ENCODE peak calls at places on chromosomes 7 and 10, in eight cellular contexts. X, Z, A, R, I, O, M and D are unnamed samples.
A peak's percentile ranks its signal among the peaks of the same experiment; 100 is the strongest.

GRCh38 chr7:21167942-21168341 is 259.9 kb upstream of the SP4 start:
- DNase-seq in I (no peak), O (no peak), X (no peak), R (no peak), Z (no peak), A (no peak), M (no peak), D (no peak)

GRCh38 chr10:11547111-11547625 is 64.3 kb downstream of the USP6NL start:
- DNase-seq in A (peak; percentile 46), Z (no peak), I (no peak), R (no peak), O (no peak), X (peak; percentile 53), M (no peak), D (no peak)

GRCh38 chr10:97511711-97512445 is 13.2 kb downstream of the UBTD1 start:
- DNase-seq in I (no peak), O (no peak), Z (no peak), A (no peak), X (no peak), M (no peak), R (no peak), D (no peak)

GRCh38 chr10:43230101-43230908 is 36.6 kb downstream of the RASGEF1A start:
- DNase-seq in A (no peak), R (peak; percentile 39), Z (no peak), M (no peak), X (no peak), O (no peak), I (peak; percentile 3), D (no peak)

GRCh38 chr10:119634219-119634544 is 17.0 kb upstream of the BAG3 start:
- DNase-seq in R (no peak), M (peak; percentile 61), X (no peak), I (no peak), Z (no peak), O (no peak), A (no peak), D (no peak)

GRCh38 chr10:70595566-70596016 is 7.0 kb downstream of the PRF1 start:
- DNase-seq in A (no peak), O (no peak), Z (no peak), X (no peak), R (no peak), M (no peak), I (no peak), D (no peak)

GRCh38 chr10:117138838-117139580 is 939 bp upstream of the VAX1 start:
- DNase-seq in O (no peak), A (no peak), Z (no peak), M (no peak), I (no peak), X (no peak), R (peak; percentile 74), D (no peak)

GRCh38 chr7:157402911-157403534 is 66.2 kb downstream of the DNAJB6 start:
- DNase-seq in R (no peak), Z (no peak), X (no peak), M (no peak), A (no peak), I (no peak), O (no peak), D (no peak)

GRCh38 chr10:52351911-52352310 is 37.8 kb downstream of the DKK1 start:
- DNase-seq in I (no peak), O (no peak), M (peak; percentile 55), Z (peak; percentile 17), X (peak; percentile 44), A (peak; percentile 64), R (no peak), D (no peak)

GRCh38 chr10:112963835-112964234 is 13.8 kb downstream of the TCF7L2 start:
- DNase-seq in X (no peak), R (no peak), O (no peak), Z (peak; percentile 22), M (no peak), A (no peak), I (no peak), D (no peak)

GRCh38 chr7:141702047-141702567 is at the start of gene DENND11:
- DNase-seq in A (peak; percentile 41), I (peak; percentile 35), M (peak; percentile 86), Z (peak; percentile 74), X (no peak), R (peak; percentile 82), O (no peak), D (no peak)